ENCODE peak calls at places on chromosomes 6 and 20, in six cellular contexts. F, W, J, H, O and Y are unnamed samples.

GRCh38 chr6:34289137-34289536 is 40.3 kb upstream of the SMIM29 start:
- DNase-seq in F (no peak), W (no peak), J (no peak), H (peak; percentile 26), O (no peak), Y (no peak)

GRCh38 chr6:11210386-11211138 is 21.9 kb downstream of the NEDD9 start:
- DNase-seq in F (no peak), W (no peak), J (no peak), H (no peak), O (no peak), Y (no peak)

GRCh38 chr6:22466665-22467064 is 102.7 kb upstream of the HDGFL1 start:
- DNase-seq in F (no peak), W (no peak), J (no peak), H (no peak), O (no peak), Y (no peak)

GRCh38 chr20:18715564-18715963 is 98.0 kb upstream of the SCP2D1 start:
- DNase-seq in F (no peak), W (no peak), J (no peak), H (no peak), O (no peak), Y (no peak)

GRCh38 chr6:140079328-140079727 is 704.9 kb upstream of the CITED2 start:
- DNase-seq in F (no peak), W (peak; percentile 71), J (no peak), H (peak; percentile 60), O (peak; percentile 98), Y (no peak)

GRCh38 chr20:58718121-58718563 is 25.5 kb downstream of the NPEPL1 start:
- DNase-seq in F (no peak), W (no peak), J (no peak), H (peak; percentile 52), O (no peak), Y (no peak)

GRCh38 chr20:24784607-24785006 is 164.5 kb upstream of the CST7 start:
- DNase-seq in F (no peak), W (no peak), J (no peak), H (no peak), O (no peak), Y (no peak)

GRCh38 chr6:100886078-100886477 is 4.9 kb upstream of the ASCC3 start:
- DNase-seq in F (no peak), W (peak; percentile 53), J (no peak), H (no peak), O (peak; percentile 25), Y (peak; percentile 10)

GRCh38 chr20:41213150-41213820 is 75.9 kb downstream of the PLCG1 start:
- DNase-seq in F (no peak), W (peak; percentile 48), J (no peak), H (no peak), O (peak; percentile 54), Y (no peak)

GRCh38 chr6:140977425-140977824 is 1155.3 kb upstream of the GJE1 start:
- DNase-seq in F (no peak), W (peak; percentile 47), J (no peak), H (no peak), O (peak; percentile 51), Y (no peak)

GRCh38 chr6:18400831-18401446 is 13.8 kb downstream of the RNF144B start:
- DNase-seq in F (no peak), W (peak; percentile 40), J (no peak), H (no peak), O (no peak), Y (no peak)

GRCh38 chr6:26163733-26164505 is 76.7 kb downstream of the HFE start:
- DNase-seq in F (no peak), W (no peak), J (no peak), H (no peak), O (no peak), Y (no peak)

GRCh38 chr6:118220429-118221128 is 313.5 kb downstream of the SLC35F1 start:
- DNase-seq in F (no peak), W (no peak), J (no peak), H (no peak), O (no peak), Y (no peak)

GRCh38 chr6:20365456-20365855 is 36.2 kb upstream of the E2F3 start:
- DNase-seq in F (no peak), W (no peak), J (no peak), H (no peak), O (no peak), Y (no peak)

GRCh38 chr6:112439010-112439409 is 91.9 kb downstream of the RFPL4B start:
- DNase-seq in F (no peak), W (no peak), J (no peak), H (no peak), O (peak; percentile 32), Y (no peak)

GRCh38 chr6:56821005-56821432 is 133.9 kb upstream of the BEND6 start:
- DNase-seq in F (no peak), W (no peak), J (no peak), H (no peak), O (no peak), Y (no peak)

GRCh38 chr6:36670271-36670670 is 8.2 kb upstream of the CDKN1A start:
- DNase-seq in F (no peak), W (no peak), J (no peak), H (no peak), O (no peak), Y (no peak)

GRCh38 chr20:22315771-22316170 is 268.6 kb downstream of the FOXA2 start:
- DNase-seq in F (no peak), W (no peak), J (no peak), H (no peak), O (no peak), Y (no peak)

GRCh38 chr6:136024711-136025110 is 173.2 kb downstream of the PDE7B start:
- DNase-seq in F (no peak), W (no peak), J (no peak), H (no peak), O (peak; percentile 85), Y (no peak)

GRCh38 chr6:75488026-75488425 is 5.6 kb downstream of the FILIP1 start:
- DNase-seq in F (no peak), W (peak; percentile 84), J (no peak), H (no peak), O (peak; percentile 88), Y (peak; percentile 36)

GRCh38 chr20:53642196-53643030 is 48.8 kb upstream of the ZNF217 start:
- DNase-seq in F (peak; percentile 81), W (peak; percentile 50), J (no peak), H (no peak), O (peak; percentile 63), Y (no peak)

GRCh38 chr6:37279366-37280134 is 21.6 kb upstream of the TMEM217 start:
- DNase-seq in F (no peak), W (peak; percentile 70), J (no peak), H (no peak), O (peak; percentile 87), Y (no peak)

GRCh38 chr6:154229796-154230195 is 126.8 kb downstream of the IPCEF1 start:
- DNase-seq in F (no peak), W (no peak), J (no peak), H (no peak), O (no peak), Y (no peak)

GRCh38 chr20:57409672-57410397 is 18.6 kb downstream of the RBM38 start:
- DNase-seq in F (no peak), W (no peak), J (no peak), H (no peak), O (no peak), Y (no peak)

GRCh38 chr20:33852971-33853813 is 42.0 kb downstream of the CHMP4B start:
- DNase-seq in F (no peak), W (no peak), J (no peak), H (no peak), O (no peak), Y (no peak)

GRCh38 chr6:109653264-109653663 is 37.7 kb downstream of the AK9 start:
- DNase-seq in F (no peak), W (peak; percentile 25), J (no peak), H (no peak), O (peak; percentile 3), Y (no peak)

GRCh38 chr6:20952605-20953004 is 418.3 kb downstream of the CDKAL1 start:
- DNase-seq in F (no peak), W (peak; percentile 83), J (no peak), H (no peak), O (peak; percentile 49), Y (peak; percentile 7)

GRCh38 chr20:31237763-31238162 is 19.7 kb upstream of the DEFB115 start:
- DNase-seq in F (no peak), W (no peak), J (no peak), H (no peak), O (no peak), Y (no peak)
- H3K9me3 ChIP-seq in F (peaks cover 5% of the 10 kb centered on the region), W (peaks cover 25% of the 10 kb centered on the region), J (no peaks in the 10 kb centered on the region), H (peaks cover 78% of the 10 kb centered on the region), O (peaks cover 32% of the 10 kb centered on the region), Y (peaks cover 83% of the 10 kb centered on the region)

GRCh38 chr20:36726168-36726567 is 19.7 kb downstream of the NDRG3 start:
- DNase-seq in F (no peak), W (peak; percentile 34), J (no peak), H (no peak), O (no peak), Y (no peak)

GRCh38 chr20:36732456-36732855 is 13.4 kb downstream of the NDRG3 start:
- DNase-seq in F (no peak), W (no peak), J (no peak), H (no peak), O (no peak), Y (no peak)

GRCh38 chr20:36728986-36729385 is 16.9 kb downstream of the NDRG3 start:
- DNase-seq in F (no peak), W (peak; percentile 56), J (no peak), H (no peak), O (peak; percentile 19), Y (no peak)
- TF ChIP-seq CTCF in F (no peak), W (peak; percentile 35), J (peak; percentile 19), H (no peak), O (no peak), Y (peak; percentile 29)

GRCh38 chr20:16571333-16571732 is 1.9 kb downstream of the KIF16B start:
- DNase-seq in F (no peak), W (no peak), J (no peak), H (no peak), O (no peak), Y (no peak)

GRCh38 chr20:16575390-16576140 is 2.3 kb upstream of the KIF16B start:
- DNase-seq in F (peak; percentile 44), W (no peak), J (no peak), H (no peak), O (no peak), Y (no peak)

GRCh38 chr20:16576219-16576618 is 3.0 kb upstream of the KIF16B start:
- DNase-seq in F (peak; percentile 52), W (no peak), J (no peak), H (no peak), O (no peak), Y (no peak)

GRCh38 chr20:16573011-16573965 is at the start of gene KIF16B:
- DNase-seq in F (peak; percentile 85), W (peak; percentile 76), J (peak; percentile 14), H (peak; percentile 92), O (peak; percentile 95), Y (no peak)

GRCh38 chr20:16574656-16575355 is 1.6 kb upstream of the KIF16B start:
- DNase-seq in F (peak; percentile 99), W (peak; percentile 68), J (peak; percentile 41), H (peak; percentile 90), O (peak; percentile 87), Y (no peak)
- H3K27ac ChIP-seq in F (peak overlapping the region; percentile 90), W (no peak overlapping the region), J (peak overlapping the region; percentile 70), H (peak overlapping the region; percentile 82), O (peak overlapping the region; percentile 2), Y (no peak overlapping the region)

GRCh38 chr6:123208111-123208510 is 212.1 kb downstream of the CLVS2 start:
- DNase-seq in F (no peak), W (no peak), J (no peak), H (no peak), O (no peak), Y (no peak)
- H3K9me3 ChIP-seq in F (no peaks in the 10 kb centered on the region), W (peaks cover 2% of the 10 kb centered on the region), J (no peaks in the 10 kb centered on the region), H (no peaks in the 10 kb centered on the region), O (no peaks in the 10 kb centered on the region), Y (peaks cover 3% of the 10 kb centered on the region)